ENCODE peak calls at places on chromosomes 13 and 19, in six cellular contexts. W, Z, R, Q, U and B are unnamed samples.

GRCh38 chr13:101383595-101383994 is 32.7 kb downstream of the NALCN start:
- DNase-seq in W (no peak), Z (no peak), R (no peak), Q (no peak), U (no peak), B (no peak)

GRCh38 chr13:106795847-106796246 is 227.9 kb upstream of the ARGLU1 start:
- DNase-seq in W (no peak), Z (peak), R (no peak), Q (no peak), U (no peak), B (no peak)

GRCh38 chr13:113083402-113084061 is 22.1 kb upstream of the F7 start:
- DNase-seq in W (no peak), Z (no peak), R (peak), Q (no peak), U (no peak), B (peak)

GRCh38 chr13:112032186-112032835 is 34.6 kb upstream of the SOX1 start:
- DNase-seq in W (peak), Z (no peak), R (no peak), Q (no peak), U (no peak), B (peak)

GRCh38 chr19:10209305-10209704 is 14.6 kb upstream of the DNMT1 start:
- DNase-seq in W (no peak), Z (no peak), R (peak), Q (no peak), U (no peak), B (peak)

GRCh38 chr19:53959176-53959757 is 3.5 kb upstream of the CACNG8 start:
- DNase-seq in W (no peak), Z (peak), R (no peak), Q (no peak), U (no peak), B (peak)

GRCh38 chr19:39156230-39156890 is 30.8 kb downstream of the PAK4 start:
- DNase-seq in W (no peak), Z (no peak), R (peak), Q (no peak), U (no peak), B (peak)

GRCh38 chr19:42091300-42092266 is 15.6 kb downstream of the ZNF574 start:
- DNase-seq in W (peak), Z (no peak), R (peak), Q (no peak), U (no peak), B (peak)

GRCh38 chr19:6588508-6589345 is 2.2 kb downstream of the CD70 start:
- DNase-seq in W (no peak), Z (no peak), R (no peak), Q (no peak), U (no peak), B (peak)

GRCh38 chr19:49419173-49419572 is 4.1 kb downstream of the PTH2 start:
- DNase-seq in W (no peak), Z (no peak), R (no peak), Q (no peak), U (no peak), B (peak)

GRCh38 chr19:55353803-55354697 is 469 bp downstream of the COX6B2 start:
- DNase-seq in W (peak), Z (peak), R (peak), Q (peak), U (no peak), B (peak)

GRCh38 chr19:46009530-46010510 is 13.0 kb downstream of the PGLYRP1 start:
- DNase-seq in W (peak), Z (peak), R (peak), Q (peak), U (peak), B (peak)

GRCh38 chr19:49436381-49437017 is 4.8 kb downstream of the SLC17A7 start:
- DNase-seq in W (no peak), Z (peak), R (no peak), Q (no peak), U (no peak), B (peak)

GRCh38 chr13:108944760-108945159 is 315.3 kb downstream of the MYO16 start:
- DNase-seq in W (no peak), Z (no peak), R (peak), Q (no peak), U (no peak), B (no peak)

GRCh38 chr13:28488376-28489005 is 6.4 kb downstream of the FLT1 start:
- DNase-seq in W (no peak), Z (no peak), R (no peak), Q (no peak), U (no peak), B (peak)